ENCODE peak calls at places on chromosome 5, in nine cellular contexts. One of them, this sample, is unnamed. For H3K9me3, the result is how much of the 10 kb centered on the place peaks cover.

GRCh38 chr5:37888476-37888875 is 48.6 kb upstream of the GDNF start:
- DNase-seq in CD8-positive, alpha-beta memory T cell: no peak
- DNase-seq in heart right ventricle: no peak
- DNase-seq in adrenal gland: no peak
- DNase-seq in mammary epithelial cell: peak
- DNase-seq in adipocyte: no peak
- DNase-seq in left ventricle myocardium inferior: no peak
- DNase-seq in ascending aorta: no peak
- DNase-seq in transverse colon: no peak
- DNase-seq in this sample: no peak

GRCh38 chr5:137300411-137301240 is 198.5 kb downstream of the SPOCK1 start:
- DNase-seq in CD8-positive, alpha-beta memory T cell: no peak
- DNase-seq in heart right ventricle: no peak
- DNase-seq in adrenal gland: peak
- DNase-seq in mammary epithelial cell: peak
- DNase-seq in adipocyte: peak
- DNase-seq in left ventricle myocardium inferior: no peak
- DNase-seq in ascending aorta: no peak
- DNase-seq in transverse colon: no peak
- DNase-seq in this sample: no peak

GRCh38 chr5:118818604-118819003 is 169.7 kb downstream of the DTWD2 start:
- DNase-seq in CD8-positive, alpha-beta memory T cell: no peak
- DNase-seq in heart right ventricle: no peak
- DNase-seq in adrenal gland: no peak
- DNase-seq in mammary epithelial cell: no peak
- DNase-seq in adipocyte: no peak
- DNase-seq in left ventricle myocardium inferior: no peak
- DNase-seq in ascending aorta: no peak
- DNase-seq in transverse colon: no peak
- DNase-seq in this sample: no peak

GRCh38 chr5:79133121-79133656 is 21.6 kb downstream of the BHMT start:
- DNase-seq in CD8-positive, alpha-beta memory T cell: no peak
- DNase-seq in heart right ventricle: no peak
- DNase-seq in adrenal gland: no peak
- DNase-seq in mammary epithelial cell: peak
- DNase-seq in adipocyte: peak
- DNase-seq in left ventricle myocardium inferior: no peak
- DNase-seq in ascending aorta: no peak
- DNase-seq in transverse colon: no peak
- DNase-seq in this sample: no peak

GRCh38 chr5:139649082-139649991 is 1.2 kb downstream of the CXXC5 start:
- DNase-seq in CD8-positive, alpha-beta memory T cell: no peak
- DNase-seq in heart right ventricle: no peak
- DNase-seq in adrenal gland: no peak
- DNase-seq in mammary epithelial cell: no peak
- DNase-seq in adipocyte: peak
- DNase-seq in left ventricle myocardium inferior: peak
- DNase-seq in ascending aorta: no peak
- DNase-seq in transverse colon: peak
- DNase-seq in this sample: peak

GRCh38 chr5:157292599-157292998 is 26.7 kb downstream of the CYFIP2 start:
- DNase-seq in CD8-positive, alpha-beta memory T cell: no peak
- DNase-seq in heart right ventricle: no peak
- DNase-seq in adrenal gland: no peak
- DNase-seq in mammary epithelial cell: no peak
- DNase-seq in adipocyte: no peak
- DNase-seq in left ventricle myocardium inferior: no peak
- DNase-seq in ascending aorta: no peak
- DNase-seq in transverse colon: no peak
- DNase-seq in this sample: no peak

GRCh38 chr5:150137168-150137957 is 18.3 kb downstream of the PDGFRB start:
- DNase-seq in CD8-positive, alpha-beta memory T cell: no peak
- DNase-seq in heart right ventricle: no peak
- DNase-seq in adrenal gland: no peak
- DNase-seq in mammary epithelial cell: no peak
- DNase-seq in adipocyte: peak
- DNase-seq in left ventricle myocardium inferior: no peak
- DNase-seq in ascending aorta: no peak
- DNase-seq in transverse colon: no peak
- DNase-seq in this sample: no peak

GRCh38 chr5:98928802-98929122 is at the start of gene CHD1:
- DNase-seq in CD8-positive, alpha-beta memory T cell: peak
- DNase-seq in heart right ventricle: peak
- DNase-seq in adrenal gland: peak
- DNase-seq in mammary epithelial cell: peak
- DNase-seq in adipocyte: peak
- DNase-seq in left ventricle myocardium inferior: peak
- DNase-seq in ascending aorta: peak
- DNase-seq in transverse colon: peak
- DNase-seq in this sample: peak

GRCh38 chr5:114362977-114363721 is 1.3 kb downstream of the KCNN2 start:
- DNase-seq in CD8-positive, alpha-beta memory T cell: no peak
- DNase-seq in heart right ventricle: no peak
- DNase-seq in adrenal gland: peak
- DNase-seq in mammary epithelial cell: peak
- DNase-seq in adipocyte: peak
- DNase-seq in left ventricle myocardium inferior: no peak
- DNase-seq in ascending aorta: no peak
- DNase-seq in transverse colon: no peak
- DNase-seq in this sample: no peak

GRCh38 chr5:32531885-32532520 is 53.4 kb upstream of the SUB1 start:
- DNase-seq in CD8-positive, alpha-beta memory T cell: peak
- DNase-seq in heart right ventricle: no peak
- DNase-seq in adrenal gland: no peak
- DNase-seq in mammary epithelial cell: peak
- DNase-seq in adipocyte: peak
- DNase-seq in left ventricle myocardium inferior: no peak
- DNase-seq in ascending aorta: no peak
- DNase-seq in transverse colon: peak
- DNase-seq in this sample: no peak

GRCh38 chr5:61677220-61677619 is 345.2 kb downstream of the ZSWIM6 start:
- DNase-seq in CD8-positive, alpha-beta memory T cell: no peak
- DNase-seq in heart right ventricle: no peak
- DNase-seq in adrenal gland: no peak
- DNase-seq in mammary epithelial cell: no peak
- DNase-seq in adipocyte: no peak
- DNase-seq in left ventricle myocardium inferior: no peak
- DNase-seq in ascending aorta: no peak
- DNase-seq in transverse colon: no peak
- DNase-seq in this sample: no peak

GRCh38 chr5:141430332-141431113 is at the start of gene PCDHGA12:
- DNase-seq in CD8-positive, alpha-beta memory T cell: no peak
- DNase-seq in heart right ventricle: peak
- DNase-seq in adrenal gland: peak
- DNase-seq in mammary epithelial cell: peak
- DNase-seq in adipocyte: peak
- DNase-seq in left ventricle myocardium inferior: peak
- DNase-seq in ascending aorta: no peak
- DNase-seq in transverse colon: no peak
- DNase-seq in this sample: no peak
- H3K9me3 ChIP-seq in CD8-positive, alpha-beta memory T cell: under half
- H3K9me3 ChIP-seq in heart right ventricle: half or more
- H3K9me3 ChIP-seq in adrenal gland: half or more
- H3K9me3 ChIP-seq in mammary epithelial cell: under half
- H3K9me3 ChIP-seq in adipocyte: under half
- H3K9me3 ChIP-seq in left ventricle myocardium inferior: half or more
- H3K9me3 ChIP-seq in ascending aorta: half or more
- H3K9me3 ChIP-seq in transverse colon: half or more
- H3K9me3 ChIP-seq in this sample: half or more

GRCh38 chr5:141351591-141351990 is 1.7 kb downstream of the PCDHGB1 start:
- DNase-seq in CD8-positive, alpha-beta memory T cell: no peak
- DNase-seq in heart right ventricle: no peak
- DNase-seq in adrenal gland: no peak
- DNase-seq in mammary epithelial cell: no peak
- DNase-seq in adipocyte: no peak
- DNase-seq in left ventricle myocardium inferior: no peak
- DNase-seq in ascending aorta: no peak
- DNase-seq in transverse colon: no peak
- DNase-seq in this sample: no peak
- H3K9me3 ChIP-seq in CD8-positive, alpha-beta memory T cell: under half
- H3K9me3 ChIP-seq in heart right ventricle: half or more
- H3K9me3 ChIP-seq in adrenal gland: under half
- H3K9me3 ChIP-seq in mammary epithelial cell: under half
- H3K9me3 ChIP-seq in adipocyte: under half
- H3K9me3 ChIP-seq in left ventricle myocardium inferior: half or more
- H3K9me3 ChIP-seq in ascending aorta: half or more
- H3K9me3 ChIP-seq in transverse colon: half or more
- H3K9me3 ChIP-seq in this sample: half or more

GRCh38 chr5:178699854-178700253 is 30.6 kb downstream of the ZNF354A start:
- DNase-seq in CD8-positive, alpha-beta memory T cell: no peak
- DNase-seq in heart right ventricle: no peak
- DNase-seq in adrenal gland: no peak
- DNase-seq in mammary epithelial cell: no peak
- DNase-seq in adipocyte: no peak
- DNase-seq in left ventricle myocardium inferior: no peak
- DNase-seq in ascending aorta: no peak
- DNase-seq in transverse colon: no peak
- DNase-seq in this sample: no peak

GRCh38 chr5:178703015-178703414 is 27.4 kb downstream of the ZNF354A start:
- DNase-seq in CD8-positive, alpha-beta memory T cell: no peak
- DNase-seq in heart right ventricle: no peak
- DNase-seq in adrenal gland: no peak
- DNase-seq in mammary epithelial cell: no peak
- DNase-seq in adipocyte: no peak
- DNase-seq in left ventricle myocardium inferior: no peak
- DNase-seq in ascending aorta: no peak
- DNase-seq in transverse colon: no peak
- DNase-seq in this sample: no peak
- H3K9me3 ChIP-seq in CD8-positive, alpha-beta memory T cell: under half
- H3K9me3 ChIP-seq in heart right ventricle: under half
- H3K9me3 ChIP-seq in adrenal gland: under half
- H3K9me3 ChIP-seq in mammary epithelial cell: under half
- H3K9me3 ChIP-seq in adipocyte: half or more
- H3K9me3 ChIP-seq in left ventricle myocardium inferior: half or more
- H3K9me3 ChIP-seq in ascending aorta: under half
- H3K9me3 ChIP-seq in transverse colon: under half
- H3K9me3 ChIP-seq in this sample: under half

DNA sequence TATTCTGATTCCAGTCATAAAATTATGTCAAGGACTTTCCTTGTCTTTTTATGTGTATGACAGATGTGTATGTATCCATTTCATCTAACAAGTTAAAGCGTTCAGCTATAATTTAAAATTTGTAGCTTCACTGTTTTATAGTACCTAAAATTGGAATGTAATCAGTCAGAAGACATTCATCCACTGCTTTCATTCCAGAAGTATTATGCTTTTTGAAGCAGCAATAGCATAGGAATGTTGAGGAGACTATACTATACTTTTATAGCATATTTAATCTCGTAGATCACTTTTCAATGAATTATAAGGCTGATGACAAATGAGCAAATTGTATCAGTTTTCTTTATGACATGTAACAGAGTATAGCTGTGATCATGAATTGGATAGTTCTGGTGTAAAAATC is 6.9 kb downstream of the PCDHGA12 start:
- DNase-seq in CD8-positive, alpha-beta memory T cell: no peak
- DNase-seq in heart right ventricle: no peak
- DNase-seq in adrenal gland: no peak
- DNase-seq in mammary epithelial cell: no peak
- DNase-seq in adipocyte: peak
- DNase-seq in left ventricle myocardium inferior: no peak
- DNase-seq in ascending aorta: no peak
- DNase-seq in transverse colon: no peak
- DNase-seq in this sample: no peak
- H3K9me3 ChIP-seq in CD8-positive, alpha-beta memory T cell: under half
- H3K9me3 ChIP-seq in heart right ventricle: half or more
- H3K9me3 ChIP-seq in adrenal gland: under half
- H3K9me3 ChIP-seq in mammary epithelial cell: under half
- H3K9me3 ChIP-seq in adipocyte: under half
- H3K9me3 ChIP-seq in left ventricle myocardium inferior: half or more
- H3K9me3 ChIP-seq in ascending aorta: half or more
- H3K9me3 ChIP-seq in transverse colon: half or more
- H3K9me3 ChIP-seq in this sample: half or more

DNA sequence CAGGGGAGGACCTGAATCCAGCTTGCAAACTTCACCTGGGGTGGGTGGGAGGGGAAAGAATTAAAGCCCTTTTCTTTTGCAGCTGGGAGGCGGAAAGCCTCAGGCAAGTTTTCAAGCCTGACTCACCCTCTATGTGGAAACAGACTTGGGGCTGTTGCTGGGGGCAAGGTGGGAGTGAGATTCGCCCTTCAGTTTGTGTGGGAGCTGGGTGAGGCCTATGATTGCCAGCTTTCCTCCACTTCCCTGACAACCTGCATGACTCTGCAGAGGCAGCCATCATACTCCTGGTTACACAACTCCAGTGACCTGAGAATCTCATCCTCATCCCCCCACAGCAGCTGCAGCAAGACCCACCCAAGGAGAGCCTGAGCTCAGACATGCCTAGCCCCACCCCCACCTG is 43.2 kb upstream of the SREK1 start:
- DNase-seq in CD8-positive, alpha-beta memory T cell: no peak
- DNase-seq in heart right ventricle: no peak
- DNase-seq in adrenal gland: no peak
- DNase-seq in mammary epithelial cell: no peak
- DNase-seq in adipocyte: no peak
- DNase-seq in left ventricle myocardium inferior: no peak
- DNase-seq in ascending aorta: no peak
- DNase-seq in transverse colon: no peak
- DNase-seq in this sample: no peak
- H3K9me3 ChIP-seq in CD8-positive, alpha-beta memory T cell: under half
- H3K9me3 ChIP-seq in heart right ventricle: under half
- H3K9me3 ChIP-seq in adrenal gland: under half
- H3K9me3 ChIP-seq in mammary epithelial cell: under half
- H3K9me3 ChIP-seq in adipocyte: half or more
- H3K9me3 ChIP-seq in left ventricle myocardium inferior: half or more
- H3K9me3 ChIP-seq in ascending aorta: half or more
- H3K9me3 ChIP-seq in transverse colon: under half
- H3K9me3 ChIP-seq in this sample: half or more

GRCh38 chr5:584846-585245 is 27.3 kb upstream of the CEP72 start:
- DNase-seq in CD8-positive, alpha-beta memory T cell: no peak
- DNase-seq in heart right ventricle: no peak
- DNase-seq in adrenal gland: no peak
- DNase-seq in mammary epithelial cell: no peak
- DNase-seq in adipocyte: no peak
- DNase-seq in left ventricle myocardium inferior: no peak
- DNase-seq in ascending aorta: peak
- DNase-seq in transverse colon: no peak
- DNase-seq in this sample: no peak
- H3K9me3 ChIP-seq in CD8-positive, alpha-beta memory T cell: under half
- H3K9me3 ChIP-seq in heart right ventricle: under half
- H3K9me3 ChIP-seq in adrenal gland: under half
- H3K9me3 ChIP-seq in mammary epithelial cell: under half
- H3K9me3 ChIP-seq in adipocyte: under half
- H3K9me3 ChIP-seq in left ventricle myocardium inferior: under half
- H3K9me3 ChIP-seq in ascending aorta: under half
- H3K9me3 ChIP-seq in transverse colon: under half
- H3K9me3 ChIP-seq in this sample: under half